ENCODE peak calls at places on chromosomes 13 and 19, in nine cellular contexts. W is activated CD4-positive, alpha-beta T cell treated with anti-CD3 and anti-CD28 coated beads for 48 hours; X is adipocyte; I is aorta; Q is skeletal muscle cell; O is fibroblast of lung; D is ovary; F is stimulated activated CD8-positive, alpha-beta memory T cell treated with anti-CD3 and anti-CD28 coated beads, Interleukin-4, amount 100 ng/mL, for 24 hours; P is activated CD4-positive, alpha-beta memory T cell treated with anti-CD3 and anti-CD28 coated beads, Interleukin-2, amount 10 ng/mL, durations not matched to agents 7 days and 5 days. T is an unnamed sample.

GRCh38 chr19:41000310-41000737 is 9.2 kb downstream of the CYP2B6 start:
- DNase-seq in Q (no peak), P (no peak), I (no peak), X (no peak), W (peak), F (no peak), D (no peak), O (no peak), T (peak)

GRCh38 chr13:24923305-24923640 is 159.3 kb downstream of the RNF17 start:
- DNase-seq in O (peak), D (no peak), X (peak), Q (peak), P (no peak), F (no peak), I (no peak), W (no peak), T (peak)

GRCh38 chr13:50993908-50994307 is 84.3 kb downstream of the RNASEH2B start:
- DNase-seq in D (no peak), I (no peak), X (peak), Q (peak), W (no peak), P (no peak), O (no peak), F (no peak), T (peak)

GRCh38 chr19:4423727-4424126 is 21.3 kb downstream of the CHAF1A start:
- DNase-seq in F (no peak), Q (no peak), O (no peak), X (no peak), P (no peak), W (no peak), I (no peak), D (no peak), T (no peak)

GRCh38 chr13:30803791-30804190 is 68.4 kb downstream of the ALOX5AP start:
- DNase-seq in W (no peak), P (no peak), F (no peak), D (no peak), X (no peak), Q (no peak), O (no peak), I (no peak), T (no peak)

GRCh38 chr13:76168661-76169060 is 532.5 kb downstream of the LMO7 start:
- DNase-seq in W (no peak), F (no peak), I (no peak), O (no peak), D (no peak), Q (no peak), P (no peak), X (no peak), T (no peak)

GRCh38 chr19:38648789-38649304 is 1.4 kb downstream of the ACTN4 start:
- DNase-seq in I (no peak), X (peak), W (no peak), F (no peak), P (no peak), D (no peak), O (no peak), Q (no peak), T (no peak)

GRCh38 chr19:29442094-29442493 is 83.7 kb upstream of the VSTM2B start:
- DNase-seq in F (no peak), Q (no peak), W (no peak), I (no peak), D (no peak), P (no peak), X (no peak), O (no peak), T (no peak)

GRCh38 chr19:18306209-18306902 is 16.5 kb downstream of the LSM4 start:
- DNase-seq in I (no peak), D (no peak), Q (no peak), F (no peak), X (no peak), P (no peak), W (no peak), O (no peak), T (no peak)

GRCh38 chr19:10113964-10114650 is 2.6 kb downstream of the P2RY11 start:
- DNase-seq in W (no peak), F (no peak), X (no peak), P (no peak), Q (no peak), I (no peak), D (no peak), O (no peak), T (no peak)

GRCh38 chr19:20472854-20473253 is 92.7 kb downstream of the ZNF737 start:
- DNase-seq in F (no peak), W (no peak), O (no peak), I (no peak), Q (no peak), D (no peak), P (no peak), X (no peak), T (no peak)

GRCh38 chr13:77810891-77811290 is 107.7 kb downstream of the EDNRB start:
- DNase-seq in X (no peak), O (no peak), P (no peak), Q (no peak), D (no peak), F (no peak), I (no peak), W (no peak), T (no peak)

GRCh38 chr19:57002195-57002601 is 117.6 kb upstream of the USP29 start:
- DNase-seq in I (no peak), F (no peak), X (no peak), D (no peak), W (no peak), P (no peak), Q (no peak), O (no peak), T (no peak)

GRCh38 chr13:107881362-107881761 is 334.0 kb downstream of the LIG4 start:
- DNase-seq in Q (no peak), D (no peak), X (peak), F (no peak), P (no peak), I (no peak), O (peak), W (no peak), T (no peak)

GRCh38 chr19:31498781-31499180 is 149.5 kb upstream of the TSHZ3 start:
- DNase-seq in P (no peak), W (no peak), O (no peak), I (no peak), X (no peak), D (no peak), Q (no peak), F (no peak), T (no peak)

GRCh38 chr13:33816912-33817311 is 1.0 kb upstream of the RFC3 start:
- DNase-seq in F (no peak), Q (no peak), O (no peak), D (no peak), X (no peak), W (no peak), I (no peak), P (no peak), T (no peak)

GRCh38 chr13:27791146-27791900 is 960 bp upstream of the GSX1 start:
- DNase-seq in O (no peak), W (no peak), X (no peak), D (no peak), P (no peak), Q (no peak), I (no peak), F (no peak), T (no peak)

GRCh38 chr19:14497347-14497921 is 1.5 kb upstream of the GIPC1 start:
- DNase-seq in F (no peak), X (no peak), W (no peak), O (no peak), D (no peak), P (no peak), Q (no peak), I (no peak), T (peak)

GRCh38 chr13:51613535-51613934 is 29.3 kb downstream of the WDFY2 start:
- DNase-seq in I (no peak), F (no peak), O (no peak), D (no peak), X (no peak), P (no peak), W (no peak), Q (no peak), T (no peak)

GRCh38 chr19:16428372-16429036 is 43.3 kb downstream of the EPS15L1 start:
- DNase-seq in Q (no peak), I (no peak), O (no peak), D (no peak), W (no peak), P (peak), X (no peak), F (no peak), T (no peak)

GRCh38 chr13:46475586-46475991 is 77.4 kb upstream of the LRCH1 start:
- DNase-seq in P (no peak), F (no peak), I (no peak), Q (peak), O (peak), X (peak), D (no peak), W (no peak), T (peak)

GRCh38 chr13:65638572-65639168 is 1591.5 kb downstream of the PCDH9 start:
- DNase-seq in D (no peak), X (peak), I (no peak), W (no peak), P (no peak), Q (peak), F (no peak), O (peak), T (peak)

GRCh38 chr19:46299695-46300094 is 2.9 kb downstream of the HIF3A start:
- DNase-seq in O (no peak), X (peak), I (no peak), Q (no peak), W (no peak), P (no peak), F (no peak), D (no peak), T (peak)

GRCh38 chr19:2813235-2814160 is 6.2 kb upstream of the ZNF554 start:
- DNase-seq in Q (no peak), F (no peak), W (no peak), I (no peak), O (no peak), X (no peak), P (no peak), D (no peak), T (no peak)

GRCh38 chr19:32018014-32018413 is 327.4 kb upstream of the ZNF507 start:
- DNase-seq in X (no peak), I (no peak), O (peak), F (no peak), P (no peak), D (peak), Q (peak), W (no peak), T (peak)

GRCh38 chr19:51441410-51442390 is 16.6 kb downstream of the SIGLEC8 start:
- DNase-seq in F (peak), O (no peak), I (no peak), Q (no peak), W (peak), D (no peak), P (peak), X (no peak), T (no peak)

GRCh38 chr13:52599037-52599852 is 43.0 kb upstream of the HNRNPA1L2 start:
- DNase-seq in Q (no peak), W (no peak), X (peak), F (no peak), D (no peak), O (peak), P (no peak), I (no peak), T (peak)

GRCh38 chr13:98450495-98451167 is 126.3 kb downstream of the STK24 start:
- DNase-seq in Q (no peak), W (peak), F (no peak), D (no peak), O (peak), I (no peak), X (no peak), P (no peak), T (no peak)

GRCh38 chr13:112193463-112194166 is 126.7 kb downstream of the SOX1 start:
- DNase-seq in Q (no peak), F (no peak), D (no peak), W (no peak), P (no peak), I (peak), O (no peak), X (no peak), T (no peak)

GRCh38 chr19:1213391-1214286 is 8.1 kb downstream of the STK11 start:
- DNase-seq in P (peak), D (no peak), I (peak), O (peak), Q (peak), W (peak), X (no peak), F (no peak), T (peak)

GRCh38 chr19:33459220-33459619 is 62.4 kb downstream of the PEPD start:
- DNase-seq in O (no peak), X (no peak), I (peak), P (no peak), Q (no peak), W (no peak), D (no peak), F (no peak), T (no peak)

GRCh38 chr19:15249912-15250634 is 17.8 kb upstream of the EPHX3 start:
- DNase-seq in F (no peak), D (peak), X (peak), I (peak), O (peak), P (no peak), W (no peak), Q (peak), T (peak)

GRCh38 chr13:33639158-33639557 is 178.8 kb upstream of the RFC3 start:
- DNase-seq in O (peak), X (peak), P (no peak), D (peak), F (no peak), Q (peak), W (no peak), I (no peak), T (peak)

GRCh38 chr19:38742296-38742695 is 2.0 kb downstream of the CAPN12 start:
- DNase-seq in P (no peak), F (no peak), X (no peak), O (no peak), I (no peak), D (no peak), W (no peak), Q (no peak), T (no peak)

GRCh38 chr19:55090564-55090963 is 14.9 kb downstream of the EPS8L1 start:
- DNase-seq in Q (no peak), I (peak), D (no peak), W (no peak), X (no peak), P (no peak), F (no peak), O (no peak), T (no peak)

GRCh38 chr19:47408156-47408938 is 11.0 kb downstream of the MEIS3 start:
- DNase-seq in F (no peak), D (no peak), X (no peak), O (no peak), Q (no peak), I (no peak), P (no peak), W (no peak), T (no peak)

GRCh38 chr13:44874886-44875630 is 114.2 kb downstream of the NUFIP1 start:
- DNase-seq in P (no peak), O (peak), X (no peak), W (peak), I (no peak), F (no peak), D (no peak), Q (no peak), T (peak)

T was measured in foreskin fibroblast.